ENCODE peak calls at places on chromosomes 13 and 19, in four cellular contexts. K, Z, N and V are unnamed samples.

GRCh38 chr19:33921165-33921564 is 124.5 kb downstream of the KCTD15 start:
- DNase-seq in K (no peak), Z (no peak), N (no peak), V (no peak)

GRCh38 chr19:19385900-19386339 is 19.6 kb upstream of the GATAD2A start:
- DNase-seq in Z (peak), K (no peak), N (no peak), V (no peak)

GRCh38 chr13:49540552-49540951 is 44.8 kb downstream of the PHF11 start:
- DNase-seq in K (no peak), Z (no peak), N (no peak), V (no peak)

GRCh38 chr13:44698076-44698475 is 121.9 kb upstream of the TSC22D1 start:
- DNase-seq in K (no peak), Z (no peak), N (no peak), V (no peak)

GRCh38 chr13:20348645-20349408 is 116.7 kb upstream of the GJB6 start:
- DNase-seq in Z (no peak), N (no peak), K (no peak), V (no peak)

GRCh38 chr19:17340302-17340870 is 3.0 kb downstream of the GTPBP3 start:
- DNase-seq in N (no peak), K (no peak), Z (no peak), V (no peak)

GRCh38 chr13:103157434-103158145 is 91.4 kb upstream of the SLC10A2 start:
- DNase-seq in Z (no peak), N (no peak), K (no peak), V (no peak)

GRCh38 chr19:11130824-11131455 is 24.6 kb downstream of the SPC24 start:
- DNase-seq in N (peak), K (no peak), Z (peak), V (peak)

GRCh38 chr13:73242515-73243015 is 183.8 kb downstream of the KLF5 start:
- DNase-seq in K (no peak), N (no peak), Z (no peak), V (no peak)

GRCh38 chr19:30336290-30336689 is 35.9 kb upstream of the ZNF536 start:
- DNase-seq in Z (no peak), K (no peak), N (no peak), V (no peak)

GRCh38 chr19:8259922-8260247 is 48.3 kb downstream of the CD320 start:
- DNase-seq in Z (no peak), N (no peak), K (no peak), V (no peak)

GRCh38 chr19:53091413-53091812 is 11.8 kb downstream of the ZNF160 start:
- DNase-seq in K (no peak), Z (no peak), N (no peak), V (no peak)

GRCh38 chr19:33845498-33845897 is 48.8 kb downstream of the KCTD15 start:
- DNase-seq in K (no peak), N (no peak), Z (no peak), V (no peak)

GRCh38 chr13:113147206-113147605 is 11.2 kb upstream of the PROZ start:
- DNase-seq in Z (no peak), K (no peak), N (no peak), V (no peak)